ENCODE peak calls at places on chromosomes 4 and X, in ten cellular contexts. Q, Z, T, K, J, P, D, F, V and X are unnamed samples.
A peak's percentile ranks its signal among the peaks of the same experiment; 100 is the strongest.

GRCh38 chr4:932713-933070 is 432 bp downstream of the TMEM175 start:
- DNase-seq in T (no peak), P (no peak), F (no peak), D (no peak), Z (no peak), V (no peak), Q (peak; percentile 51), J (no peak), K (no peak), X (no peak)

GRCh38 chrX:23900220-23900797 is 7.4 kb downstream of the APOO start:
- DNase-seq in D (no peak), P (no peak), F (no peak), T (no peak), J (no peak), Q (no peak), Z (no peak), V (no peak), K (no peak), X (no peak)

GRCh38 chrX:46865281-46865680 is 28.4 kb downstream of the RP2 start:
- DNase-seq in T (no peak), Z (no peak), P (no peak), F (peak; percentile 20), V (no peak), Q (no peak), K (no peak), J (no peak), D (no peak), X (no peak)

GRCh38 chr4:12583286-12583685 is 900.9 kb downstream of the RAB28 start:
- DNase-seq in V (no peak), Z (no peak), Q (no peak), P (no peak), T (no peak), J (no peak), F (no peak), D (no peak), K (no peak), X (no peak)

GRCh38 chrX:133580630-133581029 is 165.3 kb upstream of the GPC4 start:
- DNase-seq in D (no peak), F (no peak), Z (no peak), K (no peak), Q (no peak), J (no peak), V (no peak), P (no peak), T (no peak), X (peak; percentile 1)

GRCh38 chrX:119399772-119400101 is 601 bp downstream of the SLC25A43 start:
- DNase-seq in J (no peak), D (peak; percentile 53), F (no peak), Z (peak; percentile 22), Q (no peak), T (no peak), V (no peak), K (no peak), P (no peak), X (no peak)

GRCh38 chrX:144627947-144628346 is 619.4 kb upstream of the SPANXN1 start:
- DNase-seq in T (no peak), P (no peak), Q (no peak), F (no peak), K (no peak), V (no peak), J (no peak), Z (no peak), D (no peak), X (no peak)

GRCh38 chr4:80452768-80453167 is 117.2 kb downstream of the CFAP299 start:
- DNase-seq in D (no peak), Q (no peak), J (no peak), P (no peak), Z (no peak), F (no peak), T (no peak), K (no peak), V (no peak), X (no peak)

GRCh38 chr4:11769425-11769824 is 340.7 kb upstream of the HS3ST1 start:
- DNase-seq in P (no peak), F (no peak), T (no peak), D (no peak), Z (no peak), Q (no peak), J (no peak), K (no peak), V (no peak), X (no peak)

GRCh38 chrX:85995641-85996040 is 51.7 kb downstream of the CHM start:
- DNase-seq in J (no peak), F (no peak), K (no peak), P (no peak), Z (no peak), T (no peak), Q (no peak), V (no peak), D (no peak), X (no peak)

GRCh38 chr4:184376136-184376838 is 98.1 kb downstream of the IRF2 start:
- DNase-seq in K (no peak), Z (no peak), F (no peak), Q (no peak), T (no peak), V (no peak), J (no peak), P (no peak), D (peak; percentile 25), X (no peak)

GRCh38 chrX:23554304-23554703 is 113.0 kb upstream of the PRDX4 start:
- DNase-seq in Q (no peak), Z (no peak), P (no peak), V (no peak), D (peak; percentile 55), F (peak; percentile 20), J (no peak), T (no peak), K (no peak), X (peak; percentile 76)

GRCh38 chr4:30380404-30380998 is 339.7 kb upstream of the PCDH7 start:
- DNase-seq in T (no peak), P (no peak), Q (no peak), J (peak; percentile 2), V (no peak), Z (no peak), K (peak; percentile 6), F (peak; percentile 41), D (peak; percentile 94), X (peak; percentile 52)

GRCh38 chr4:153348006-153348405 is 3.5 kb downstream of the MND1 start:
- DNase-seq in F (no peak), J (no peak), Z (no peak), Q (no peak), K (no peak), V (no peak), T (no peak), P (no peak), D (no peak), X (no peak)

GRCh38 chr4:31657859-31658258 is 937.7 kb downstream of the PCDH7 start:
- DNase-seq in P (no peak), T (no peak), Z (no peak), K (no peak), F (no peak), J (no peak), D (no peak), V (no peak), Q (no peak), X (no peak)

GRCh38 chrX:103688949-103689348 is 2.5 kb upstream of the MORF4L2 start:
- DNase-seq in V (no peak), J (no peak), Q (no peak), K (no peak), D (peak; percentile 23), P (no peak), Z (no peak), T (no peak), F (no peak), X (peak; percentile 39)

GRCh38 chrX:53479295-53479694 is 45.1 kb upstream of the HSD17B10 start:
- DNase-seq in K (no peak), T (no peak), Q (no peak), Z (no peak), F (no peak), V (no peak), D (peak; percentile 63), P (no peak), J (no peak), X (no peak)

GRCh38 chr4:101171747-101172146 is 175.6 kb downstream of the PPP3CA start:
- DNase-seq in K (no peak), D (no peak), Z (no peak), J (no peak), F (no peak), T (no peak), P (no peak), V (no peak), Q (no peak), X (no peak)

GRCh38 chrX:91389026-91389425 is 45.6 kb upstream of the PABPC5 start:
- DNase-seq in K (no peak), J (no peak), F (no peak), Q (no peak), D (no peak), P (no peak), T (no peak), V (no peak), Z (no peak), X (no peak)

GRCh38 chrX:418927-419729 is 32.4 kb upstream of the PPP2R3B start:
- DNase-seq in F (no peak), V (no peak), P (no peak), T (no peak), Z (no peak), Q (no peak), K (no peak), J (no peak), D (no peak), X (peak; percentile 39)

GRCh38 chr4:165838575-165838974 is 34.5 kb upstream of the TLL1 start:
- DNase-seq in T (no peak), P (no peak), J (no peak), Q (no peak), D (no peak), V (no peak), F (no peak), K (no peak), Z (no peak), X (no peak)

GRCh38 chrX:72306851-72307645 is 1.3 kb upstream of the CITED1 start:
- DNase-seq in F (peak; percentile 24), V (peak; percentile 67), Z (peak; percentile 53), T (peak; percentile 38), P (no peak), Q (peak; percentile 75), J (peak; percentile 19), D (peak; percentile 70), K (no peak), X (peak; percentile 86)

GRCh38 chrX:74180716-74181115 is 123.3 kb upstream of the ZCCHC13 start:
- DNase-seq in Z (no peak), K (no peak), V (no peak), T (no peak), D (no peak), P (no peak), F (no peak), J (no peak), Q (no peak), X (no peak)

GRCh38 chr4:65353098-65353497 is 317.2 kb downstream of the EPHA5 start:
- DNase-seq in K (no peak), D (no peak), P (no peak), V (no peak), Q (no peak), J (no peak), Z (no peak), T (no peak), F (no peak), X (no peak)

GRCh38 chrX:71154196-71154595 is 9.6 kb downstream of the NLGN3 start:
- DNase-seq in K (no peak), T (no peak), J (no peak), Q (no peak), F (no peak), Z (no peak), D (no peak), P (no peak), V (no peak), X (no peak)

GRCh38 chr4:53494851-53495250 is 96.4 kb downstream of the LNX1 start:
- DNase-seq in P (no peak), D (no peak), F (no peak), T (no peak), Q (no peak), Z (no peak), V (no peak), J (no peak), K (no peak), X (no peak)

GRCh38 chr4:127846765-127847164 is 33.9 kb upstream of the PLK4 start:
- DNase-seq in J (no peak), V (no peak), F (no peak), T (no peak), Q (no peak), D (no peak), K (no peak), Z (no peak), P (no peak), X (no peak)

GRCh38 chr4:54941994-54942552 is 183.3 kb downstream of the KDR start:
- DNase-seq in F (no peak), K (no peak), J (no peak), Z (no peak), V (peak; percentile 66), P (no peak), D (no peak), T (no peak), Q (peak; percentile 47), X (peak; percentile 71)